ENCODE peak calls at places on chromosomes 6 and 20, in eight cellular contexts. One of them, this sample, is unnamed. For H3K9me3, the result is how much of the 10 kb centered on the place peaks cover.

GRCh38 chr20:23156170-23156841 is 70.2 kb upstream of the CD93 start:
- DNase-seq in HepG2: peak
- DNase-seq in HCT116: peak
- DNase-seq in GM12878: no peak
- DNase-seq in K562: peak
- DNase-seq in H1: no peak
- DNase-seq in SK-N-SH: no peak
- DNase-seq in endothelial cell of umbilical vein: peak
- DNase-seq in this sample: no peak

GRCh38 chr6:31538805-31539400 is 2.9 kb downstream of the DDX39B start:
- DNase-seq in SK-N-SH: no peak
- DNase-seq in HepG2: no peak
- DNase-seq in GM12878: no peak
- DNase-seq in endothelial cell of umbilical vein: no peak
- DNase-seq in K562: no peak
- DNase-seq in H1: no peak
- DNase-seq in HCT116: no peak
- DNase-seq in this sample: no peak

GRCh38 chr20:63481503-63481902 is 9.0 kb upstream of the KCNQ2 start:
- DNase-seq in HepG2: no peak
- DNase-seq in H1: no peak
- DNase-seq in K562: no peak
- DNase-seq in SK-N-SH: no peak
- DNase-seq in GM12878: no peak
- DNase-seq in endothelial cell of umbilical vein: no peak
- DNase-seq in HCT116: no peak
- DNase-seq in this sample: no peak

GRCh38 chr20:19784511-19785172 is 26.6 kb downstream of the RIN2 start:
- DNase-seq in SK-N-SH: peak
- DNase-seq in endothelial cell of umbilical vein: peak
- DNase-seq in K562: peak
- DNase-seq in H1: no peak
- DNase-seq in HCT116: peak
- DNase-seq in HepG2: peak
- DNase-seq in GM12878: peak
- DNase-seq in this sample: peak

GRCh38 chr6:163712569-163712966 is 298.1 kb downstream of the QKI start:
- DNase-seq in HCT116: no peak
- DNase-seq in H1: no peak
- DNase-seq in K562: no peak
- DNase-seq in endothelial cell of umbilical vein: no peak
- DNase-seq in SK-N-SH: no peak
- DNase-seq in HepG2: no peak
- DNase-seq in GM12878: no peak
- DNase-seq in this sample: no peak

GRCh38 chr6:99588618-99589289 is 17.9 kb upstream of the PRDM13 start:
- DNase-seq in K562: no peak
- DNase-seq in H1: peak
- DNase-seq in SK-N-SH: peak
- DNase-seq in HepG2: peak
- DNase-seq in endothelial cell of umbilical vein: peak
- DNase-seq in GM12878: no peak
- DNase-seq in HCT116: no peak
- DNase-seq in this sample: peak

GRCh38 chr20:48709744-48710143 is 118.1 kb downstream of the PREX1 start:
- DNase-seq in HCT116: no peak
- DNase-seq in K562: no peak
- DNase-seq in SK-N-SH: no peak
- DNase-seq in H1: no peak
- DNase-seq in HepG2: no peak
- DNase-seq in endothelial cell of umbilical vein: no peak
- DNase-seq in GM12878: no peak
- DNase-seq in this sample: no peak

GRCh38 chr20:36152266-36152665 is 2.3 kb upstream of the EPB41L1 start:
- DNase-seq in HCT116: no peak
- DNase-seq in endothelial cell of umbilical vein: no peak
- DNase-seq in K562: no peak
- DNase-seq in SK-N-SH: no peak
- DNase-seq in HepG2: no peak
- DNase-seq in H1: no peak
- DNase-seq in GM12878: no peak
- DNase-seq in this sample: no peak

GRCh38 chr6:85669735-85670194 is 27.1 kb upstream of the SYNCRIP start:
- DNase-seq in HCT116: no peak
- DNase-seq in GM12878: peak
- DNase-seq in HepG2: no peak
- DNase-seq in endothelial cell of umbilical vein: peak
- DNase-seq in H1: no peak
- DNase-seq in SK-N-SH: no peak
- DNase-seq in K562: no peak
- DNase-seq in this sample: no peak

GRCh38 chr20:63955846-63956663 is at the start of gene UCKL1:
- DNase-seq in HCT116: peak
- DNase-seq in K562: peak
- DNase-seq in H1: no peak
- DNase-seq in endothelial cell of umbilical vein: peak
- DNase-seq in HepG2: peak
- DNase-seq in GM12878: no peak
- DNase-seq in SK-N-SH: peak
- DNase-seq in this sample: no peak

GRCh38 chr20:23349338-23350006 is 1.1 kb upstream of the NXT1 start:
- DNase-seq in SK-N-SH: peak
- DNase-seq in K562: peak
- DNase-seq in HepG2: no peak
- DNase-seq in GM12878: no peak
- DNase-seq in HCT116: no peak
- DNase-seq in H1: no peak
- DNase-seq in endothelial cell of umbilical vein: no peak
- DNase-seq in this sample: no peak

GRCh38 chr6:33418690-33419291 is 884 bp upstream of the CUTA start:
- DNase-seq in H1: no peak
- DNase-seq in HCT116: no peak
- DNase-seq in K562: peak
- DNase-seq in SK-N-SH: no peak
- DNase-seq in endothelial cell of umbilical vein: no peak
- DNase-seq in HepG2: no peak
- DNase-seq in GM12878: no peak
- DNase-seq in this sample: no peak

GRCh38 chr6:83883240-83883639 is 23.8 kb downstream of the CYB5R4 start:
- DNase-seq in GM12878: no peak
- DNase-seq in HCT116: no peak
- DNase-seq in endothelial cell of umbilical vein: peak
- DNase-seq in HepG2: no peak
- DNase-seq in K562: no peak
- DNase-seq in H1: no peak
- DNase-seq in SK-N-SH: no peak
- DNase-seq in this sample: no peak

GRCh38 chr6:27865952-27866369 is 46.2 kb downstream of the OR2B2 start:
- DNase-seq in HCT116: no peak
- DNase-seq in endothelial cell of umbilical vein: no peak
- DNase-seq in HepG2: no peak
- DNase-seq in H1: no peak
- DNase-seq in K562: no peak
- DNase-seq in SK-N-SH: no peak
- DNase-seq in GM12878: no peak
- DNase-seq in this sample: no peak

GRCh38 chr6:1135726-1136414 is 176.0 kb upstream of the FOXQ1 start:
- DNase-seq in H1: no peak
- DNase-seq in K562: no peak
- DNase-seq in SK-N-SH: no peak
- DNase-seq in HCT116: no peak
- DNase-seq in endothelial cell of umbilical vein: no peak
- DNase-seq in HepG2: no peak
- DNase-seq in GM12878: no peak
- DNase-seq in this sample: no peak

GRCh38 chr6:80454197-80454596 is 347.7 kb downstream of the BCKDHB start:
- DNase-seq in GM12878: peak
- DNase-seq in H1: no peak
- DNase-seq in HepG2: no peak
- DNase-seq in SK-N-SH: no peak
- DNase-seq in endothelial cell of umbilical vein: peak
- DNase-seq in K562: no peak
- DNase-seq in HCT116: peak
- DNase-seq in this sample: no peak

GRCh38 chr6:80460396-80460912 is 354.0 kb downstream of the BCKDHB start:
- DNase-seq in HCT116: no peak
- DNase-seq in endothelial cell of umbilical vein: peak
- DNase-seq in GM12878: no peak
- DNase-seq in SK-N-SH: no peak
- DNase-seq in HepG2: no peak
- DNase-seq in H1: no peak
- DNase-seq in K562: no peak
- DNase-seq in this sample: no peak

GRCh38 chr6:80454661-80455365 is 348.3 kb downstream of the BCKDHB start:
- DNase-seq in HepG2: no peak
- DNase-seq in HCT116: no peak
- DNase-seq in H1: no peak
- DNase-seq in K562: no peak
- DNase-seq in GM12878: no peak
- DNase-seq in SK-N-SH: no peak
- DNase-seq in endothelial cell of umbilical vein: peak
- DNase-seq in this sample: no peak

GRCh38 chr6:80457044-80457933 is 350.8 kb downstream of the BCKDHB start:
- DNase-seq in K562: no peak
- DNase-seq in HepG2: no peak
- DNase-seq in H1: no peak
- DNase-seq in GM12878: no peak
- DNase-seq in endothelial cell of umbilical vein: peak
- DNase-seq in SK-N-SH: no peak
- DNase-seq in HCT116: peak
- DNase-seq in this sample: no peak
- TF ChIP-seq POLR2AphosphoS5 in K562: no peak
- TF ChIP-seq POLR2AphosphoS5 in HepG2: no peak
- TF ChIP-seq POLR2AphosphoS5 in H1: no peak
- TF ChIP-seq POLR2AphosphoS5 in GM12878: no peak
- TF ChIP-seq POLR2AphosphoS5 in endothelial cell of umbilical vein: no peak
- TF ChIP-seq POLR2AphosphoS5 in SK-N-SH: no peak
- TF ChIP-seq POLR2AphosphoS5 in HCT116: no peak
- TF ChIP-seq POLR2AphosphoS5 in this sample: no peak

GRCh38 chr6:22102671-22103070 is 194.2 kb downstream of the PRL start:
- DNase-seq in endothelial cell of umbilical vein: no peak
- DNase-seq in HepG2: no peak
- DNase-seq in K562: no peak
- DNase-seq in SK-N-SH: no peak
- DNase-seq in H1: no peak
- DNase-seq in GM12878: peak
- DNase-seq in HCT116: no peak
- DNase-seq in this sample: no peak

GRCh38 chr6:22098623-22099022 is 198.2 kb downstream of the PRL start:
- DNase-seq in GM12878: no peak
- DNase-seq in SK-N-SH: no peak
- DNase-seq in HepG2: no peak
- DNase-seq in HCT116: no peak
- DNase-seq in K562: no peak
- DNase-seq in endothelial cell of umbilical vein: peak
- DNase-seq in H1: no peak
- DNase-seq in this sample: peak

GRCh38 chr6:22101163-22101562 is 195.7 kb downstream of the PRL start:
- DNase-seq in K562: no peak
- DNase-seq in H1: no peak
- DNase-seq in endothelial cell of umbilical vein: no peak
- DNase-seq in SK-N-SH: no peak
- DNase-seq in HCT116: no peak
- DNase-seq in GM12878: no peak
- DNase-seq in HepG2: no peak
- DNase-seq in this sample: no peak

GRCh38 chr6:22099241-22099640 is 197.6 kb downstream of the PRL start:
- DNase-seq in K562: no peak
- DNase-seq in H1: no peak
- DNase-seq in GM12878: no peak
- DNase-seq in HepG2: no peak
- DNase-seq in HCT116: no peak
- DNase-seq in SK-N-SH: no peak
- DNase-seq in endothelial cell of umbilical vein: no peak
- DNase-seq in this sample: no peak

GRCh38 chr6:22099923-22100322 is 196.9 kb downstream of the PRL start:
- DNase-seq in K562: no peak
- DNase-seq in H1: no peak
- DNase-seq in HepG2: no peak
- DNase-seq in GM12878: no peak
- DNase-seq in endothelial cell of umbilical vein: no peak
- DNase-seq in HCT116: no peak
- DNase-seq in SK-N-SH: no peak
- DNase-seq in this sample: no peak
- H3K9ac ChIP-seq in K562: no peak
- H3K9ac ChIP-seq in H1: no peak
- H3K9ac ChIP-seq in HepG2: no peak
- H3K9ac ChIP-seq in GM12878: no peak
- H3K9ac ChIP-seq in endothelial cell of umbilical vein: no peak
- H3K9ac ChIP-seq in HCT116: no peak
- H3K9ac ChIP-seq in SK-N-SH: no peak
- H3K9ac ChIP-seq in this sample: no peak

GRCh38 chr6:78383968-78384367 is 483.4 kb upstream of the IRAK1BP1 start:
- DNase-seq in K562: no peak
- DNase-seq in endothelial cell of umbilical vein: no peak
- DNase-seq in GM12878: no peak
- DNase-seq in HCT116: no peak
- DNase-seq in SK-N-SH: no peak
- DNase-seq in H1: no peak
- DNase-seq in HepG2: no peak
- DNase-seq in this sample: no peak
- H3K9me3 ChIP-seq in K562: under half
- H3K9me3 ChIP-seq in endothelial cell of umbilical vein: under half
- H3K9me3 ChIP-seq in GM12878: under half
- H3K9me3 ChIP-seq in HCT116: under half
- H3K9me3 ChIP-seq in SK-N-SH: under half
- H3K9me3 ChIP-seq in H1: under half
- H3K9me3 ChIP-seq in HepG2: half or more
- H3K9me3 ChIP-seq in this sample: under half

DNA sequence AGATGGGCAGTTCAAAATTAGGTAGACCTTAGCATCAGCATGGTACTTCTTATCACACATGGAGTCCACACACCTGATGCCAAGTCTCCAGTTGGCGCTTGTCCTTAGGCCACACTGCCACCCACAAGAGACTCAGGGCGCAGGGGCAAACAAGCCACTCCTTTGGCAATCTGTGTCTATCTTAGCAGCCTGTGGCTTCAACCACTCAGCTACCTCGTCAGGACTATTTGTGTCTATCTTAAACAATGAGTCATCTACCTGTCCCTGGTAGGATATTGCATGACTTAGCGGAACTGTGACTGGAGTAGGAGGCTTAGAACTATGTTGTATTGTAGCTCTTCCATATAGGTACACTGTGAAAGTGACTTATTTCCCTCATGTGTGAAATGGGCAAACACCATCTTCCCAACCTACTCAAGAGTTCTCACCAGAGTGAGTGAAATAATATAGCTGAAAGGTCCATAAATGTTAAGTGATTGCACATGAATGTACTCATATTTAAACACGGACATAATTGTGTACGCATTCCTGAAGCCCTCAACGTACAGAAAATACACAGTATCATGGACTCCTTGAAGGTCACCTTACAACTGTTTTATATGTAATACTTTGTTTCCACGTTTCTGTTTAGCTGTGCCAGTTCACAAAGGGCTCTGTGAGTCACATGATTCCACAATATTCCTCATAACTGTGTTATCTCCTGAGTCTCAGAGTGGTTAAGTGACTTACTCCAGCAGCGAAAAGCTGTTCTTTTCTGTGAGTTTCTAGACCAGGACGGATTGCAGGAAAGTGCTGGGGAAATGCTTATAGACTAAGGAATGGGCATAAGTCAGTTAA is 1.6 kb downstream of the TRIM27 start:
- DNase-seq in K562: peak
- DNase-seq in HepG2: peak
- DNase-seq in SK-N-SH: no peak
- DNase-seq in endothelial cell of umbilical vein: no peak
- DNase-seq in GM12878: no peak
- DNase-seq in H1: no peak
- DNase-seq in HCT116: peak
- DNase-seq in this sample: no peak
- TF ChIP-seq POLR2AphosphoS5 in K562: peak
- TF ChIP-seq POLR2AphosphoS5 in HepG2: peak
- TF ChIP-seq POLR2AphosphoS5 in SK-N-SH: no peak
- TF ChIP-seq POLR2AphosphoS5 in endothelial cell of umbilical vein: no peak
- TF ChIP-seq POLR2AphosphoS5 in GM12878: no peak
- TF ChIP-seq POLR2AphosphoS5 in H1: no peak
- TF ChIP-seq POLR2AphosphoS5 in HCT116: peak
- TF ChIP-seq POLR2AphosphoS5 in this sample: no peak

This sample was measured in SK-N-MC.